ENCODE peak calls at places on chromosomes 12 and 14, in six cellular contexts. A is stimulated activated CD4-positive, alpha-beta T cell treated with anti-CD3 and anti-CD28 coated beads, Interleukin-2, amount 100 ng/mL, for 24 hours; K is activated CD4-positive, alpha-beta T cell treated with anti-CD3 and anti-CD28 coated beads for 36 hours; Y is psoas muscle; U is pancreas; W is D341Med. I is an unnamed sample.

GRCh38 chr14:53360821-53361220 is 207.7 kb upstream of the DDHD1 start:
- DNase-seq in W (no peak), Y (no peak), A (no peak), K (no peak), U (no peak), I (no peak)

GRCh38 chr14:55514819-55515470 is 65.1 kb upstream of the KTN1 start:
- DNase-seq in K (no peak), W (no peak), Y (no peak), U (no peak), A (no peak), I (no peak)

GRCh38 chr14:103031956-103032355 is 25.4 kb downstream of the CDC42BPB start:
- DNase-seq in U (no peak), W (peak; percentile 72), A (no peak), Y (no peak), K (no peak), I (peak; percentile 52)

GRCh38 chr14:29671034-29671433 is 256.6 kb downstream of the PRKD1 start:
- DNase-seq in A (no peak), U (no peak), W (no peak), Y (no peak), K (no peak), I (no peak)

GRCh38 chr14:65940056-65940735 is 527.7 kb downstream of the FUT8 start:
- DNase-seq in U (no peak), A (no peak), Y (no peak), K (peak; percentile 53), W (peak; percentile 61), I (no peak)

GRCh38 chr12:128974881-128975280 is 121.6 kb downstream of the GLT1D1 start:
- DNase-seq in K (no peak), U (no peak), W (no peak), A (no peak), Y (no peak), I (no peak)

GRCh38 chr14:60646202-60646886 is 2.9 kb downstream of the SIX1 start:
- DNase-seq in Y (peak; percentile 51), W (no peak), K (no peak), U (no peak), A (no peak), I (no peak)

GRCh38 chr12:105227879-105228278 is 8.1 kb downstream of the APPL2 start:
- DNase-seq in A (no peak), Y (no peak), W (no peak), U (no peak), K (no peak), I (no peak)

GRCh38 chr12:87929346-87929745 is 99.9 kb downstream of the C12orf50 start:
- DNase-seq in K (no peak), Y (no peak), U (no peak), A (no peak), W (no peak), I (no peak)

GRCh38 chr12:55659486-55660385 is 23.0 kb downstream of the OR10P1 start:
- DNase-seq in U (no peak), A (no peak), Y (no peak), W (no peak), K (peak; percentile 22), I (peak; percentile 29)

GRCh38 chr12:15151141-15152091 is 69.8 kb downstream of the RERG start:
- DNase-seq in U (no peak), W (peak; percentile 34), A (no peak), K (no peak), Y (no peak), I (no peak)

GRCh38 chr12:38154096-38155019 is 162.2 kb upstream of the ALG10B start:
- DNase-seq in K (no peak), Y (no peak), U (no peak), A (no peak), W (no peak), I (no peak)

GRCh38 chr12:12403264-12404248 is 46.7 kb downstream of the BORCS5 start:
- DNase-seq in U (no peak), W (no peak), Y (no peak), K (no peak), A (no peak), I (peak; percentile 97)

GRCh38 chr12:57637364-57637763 is 4.4 kb upstream of the B4GALNT1 start:
- DNase-seq in W (no peak), Y (no peak), K (no peak), A (no peak), U (no peak), I (no peak)

GRCh38 chr14:100724061-100724460 is 2.6 kb upstream of the DLK1 start:
- DNase-seq in U (no peak), K (no peak), A (no peak), Y (peak; percentile 12), W (no peak), I (no peak)

GRCh38 chr12:11758838-11759509 is 109.5 kb downstream of the ETV6 start:
- DNase-seq in U (no peak), Y (no peak), K (peak; percentile 58), W (no peak), A (no peak), I (no peak)

GRCh38 chr14:55938249-55938791 is 179.9 kb upstream of the PELI2 start:
- DNase-seq in W (no peak), A (no peak), U (no peak), K (no peak), Y (peak; percentile 54), I (no peak)

GRCh38 chr12:188910-189621 is 24.9 kb downstream of the SLC6A12 start:
- DNase-seq in W (peak; percentile 95), U (no peak), Y (peak; percentile 70), A (peak; percentile 38), K (peak; percentile 76), I (no peak)

GRCh38 chr12:86634706-86635410 is 378.7 kb upstream of the MGAT4C start:
- DNase-seq in A (no peak), W (no peak), K (no peak), U (no peak), Y (no peak), I (no peak)

GRCh38 chr12:96400631-96401060 is 407 bp upstream of the CDK17 start:
- DNase-seq in A (no peak), U (no peak), Y (no peak), W (no peak), K (no peak), I (no peak)

GRCh38 chr12:49968431-49968830 is 4.3 kb upstream of the AQP6 start:
- DNase-seq in A (no peak), Y (no peak), U (no peak), K (no peak), W (no peak), I (peak; percentile 30)

GRCh38 chr12:84822541-84822940 is 90.1 kb downstream of the SLC6A15 start:
- DNase-seq in A (no peak), W (no peak), Y (no peak), U (no peak), K (no peak), I (no peak)

GRCh38 chr12:18824287-18824686 is 86.4 kb downstream of the CAPZA3 start:
- DNase-seq in W (no peak), Y (no peak), K (no peak), A (no peak), U (no peak), I (no peak)

GRCh38 chr14:76055330-76055729 is 69.8 kb downstream of the IFT43 start:
- DNase-seq in K (no peak), Y (no peak), A (no peak), W (no peak), U (no peak), I (no peak)

GRCh38 chr14:75088566-75089373 is 19.3 kb downstream of the ZC2HC1C start:
- DNase-seq in A (peak; percentile 37), W (peak; percentile 64), U (peak; percentile 37), Y (no peak), K (peak; percentile 54), I (peak; percentile 68)

GRCh38 chr12:1634590-1635191 is 5.7 kb downstream of the WNT5B start:
- DNase-seq in K (peak; percentile 82), W (peak; percentile 85), U (peak; percentile 68), Y (peak; percentile 90), A (peak; percentile 71), I (peak; percentile 87)

GRCh38 chr12:127363392-127363791 is 903.6 kb upstream of the TMEM132C start:
- DNase-seq in U (no peak), W (no peak), A (no peak), K (no peak), Y (no peak), I (no peak)

GRCh38 chr14:75566752-75567151 is 11.7 kb upstream of the FLVCR2 start:
- DNase-seq in Y (no peak), W (no peak), K (no peak), A (peak; percentile 44), U (no peak), I (no peak)